ENCODE peak calls at places on chromosomes 2 and 18, in four cellular contexts. S is IMR-90; Q is Peyer's patch; P is CD8-positive, alpha-beta T cell. A is an unnamed sample.

GRCh38 chr18:12239426-12239825 is 14.7 kb upstream of the CIDEA start:
- DNase-seq in S (peak; percentile 31), P (no peak), Q (no peak), A (no peak)

GRCh38 chr2:240233891-240234502 is 93.5 kb upstream of the OTOS start:
- DNase-seq in S (no peak), P (no peak), Q (peak; percentile 34), A (no peak)

GRCh38 chr2:202109737-202110184 is 36.7 kb downstream of the KIAA2012 start:
- DNase-seq in Q (no peak), P (no peak), S (peak; percentile 61), A (no peak)

GRCh38 chr2:150482111-150482510 is 5.4 kb downstream of the RND3 start:
- DNase-seq in P (no peak), S (no peak), Q (no peak), A (no peak)

GRCh38 chr2:29426354-29426753 is 311.1 kb downstream of the CLIP4 start:
- DNase-seq in S (no peak), P (no peak), Q (no peak), A (no peak)

GRCh38 chr18:44624052-44624451 is 56.6 kb upstream of the SETBP1 start:
- DNase-seq in P (no peak), S (no peak), Q (no peak), A (no peak)

GRCh38 chr2:109609352-109610024 is 4.3 kb downstream of the SEPTIN10 start:
- DNase-seq in Q (no peak), S (peak; percentile 69), P (no peak), A (no peak)

GRCh38 chr2:100470898-100471514 is 724 bp downstream of the NMS start:
- DNase-seq in P (no peak), S (peak; percentile 7), Q (no peak), A (no peak)

GRCh38 chr2:10897956-10898355 is 13.8 kb upstream of the KCNF1 start:
- DNase-seq in Q (no peak), P (no peak), S (peak; percentile 74), A (no peak)

GRCh38 chr2:181352158-181352557 is 105.0 kb upstream of the ITGA4 start:
- DNase-seq in P (no peak), S (no peak), Q (no peak), A (no peak)

GRCh38 chr18:813405-814071 is 1.5 kb upstream of the YES1 start:
- DNase-seq in Q (no peak), S (no peak), P (no peak), A (no peak)

GRCh38 chr18:36899289-36899688 is 70.4 kb downstream of the KIAA1328 start:
- DNase-seq in S (peak; percentile 27), Q (no peak), P (no peak), A (no peak)

GRCh38 chr18:76460482-76460881 is 34.6 kb downstream of the ZNF516 start:
- DNase-seq in Q (no peak), P (no peak), S (peak; percentile 34), A (no peak)

GRCh38 chr2:112257575-112257974 is 2.7 kb upstream of the ZC3H8 start:
- DNase-seq in S (peak; percentile 62), P (no peak), Q (no peak), A (no peak)

GRCh38 chr2:133726906-133727305 is 158.6 kb upstream of the NCKAP5 start:
- DNase-seq in Q (no peak), P (no peak), S (no peak), A (no peak)

GRCh38 chr2:5699963-5700362 is 7.8 kb downstream of the SOX11 start:
- DNase-seq in Q (no peak), P (no peak), S (no peak), A (no peak)

GRCh38 chr2:114661926-114662670 is 219.7 kb downstream of the DPP10 start:
- DNase-seq in P (no peak), S (no peak), Q (peak; percentile 44), A (peak; percentile 43)

GRCh38 chr2:19426941-19427340 is 68.5 kb upstream of the OSR1 start:
- DNase-seq in S (no peak), P (no peak), Q (no peak), A (no peak)

GRCh38 chr2:53252115-53252514 is 515.5 kb upstream of the CHAC2 start:
- DNase-seq in P (no peak), S (peak; percentile 27), Q (no peak), A (no peak)

GRCh38 chr18:2657788-2658458 is 2.4 kb downstream of the SMCHD1 start:
- DNase-seq in Q (no peak), P (no peak), S (peak; percentile 94), A (no peak)

GRCh38 chr2:67399144-67399543 is 2.0 kb downstream of the ETAA1 start:
- DNase-seq in P (no peak), S (no peak), Q (no peak), A (no peak)

GRCh38 chr2:158969717-158970521 is 1.5 kb downstream of the TANC1 start:
- DNase-seq in P (no peak), S (peak; percentile 21), Q (peak; percentile 74), A (no peak)

GRCh38 chr18:74082476-74083070 is 65.1 kb downstream of the FBXO15 start:
- DNase-seq in P (peak; percentile 52), S (peak; percentile 63), Q (peak; percentile 70), A (peak; percentile 60)

GRCh38 chr2:10686176-10686575 is 3.6 kb downstream of the NOL10 start:
- DNase-seq in Q (no peak), P (no peak), S (no peak), A (no peak)

GRCh38 chr2:167749641-167750040 is 497.8 kb downstream of the STK39 start:
- DNase-seq in S (no peak), P (no peak), Q (no peak), A (no peak)

GRCh38 chr2:96506016-96506906 is 1.1 kb upstream of the NEURL3 start:
- DNase-seq in P (no peak), Q (no peak), S (no peak), A (no peak)

GRCh38 chr2:231522418-231523180 is 7.6 kb downstream of the NMUR1 start:
- DNase-seq in S (peak; percentile 83), Q (no peak), P (no peak), A (no peak)

GRCh38 chr2:105403785-105404698 is 5.2 kb upstream of the FHL2 start:
- DNase-seq in Q (peak; percentile 76), P (no peak), S (peak; percentile 94), A (no peak)

GRCh38 chr2:151251012-151251411 is 10.7 kb downstream of the RBM43 start:
- DNase-seq in S (peak; percentile 92), P (no peak), Q (no peak), A (no peak)

GRCh38 chr2:134917958-134918517 is 584 bp upstream of the CCNT2 start:
- DNase-seq in Q (no peak), S (no peak), P (peak; percentile 85), A (no peak)

GRCh38 chr18:70650878-70651277 is 362.0 kb downstream of the SOCS6 start:
- DNase-seq in Q (no peak), P (no peak), S (no peak), A (no peak)

GRCh38 chr2:144290276-144290675 is 229.6 kb downstream of the ZEB2 start:
- DNase-seq in S (no peak), Q (no peak), P (no peak), A (no peak)

GRCh38 chr2:241770185-241770935 is 6.3 kb upstream of the GAL3ST2 start:
- DNase-seq in S (no peak), P (no peak), Q (peak; percentile 46), A (no peak)

GRCh38 chr2:226475650-226476049 is 324.0 kb downstream of the IRS1 start:
- DNase-seq in P (no peak), S (peak; percentile 78), Q (no peak), A (no peak)

GRCh38 chr2:101152195-101153076 is 1.3 kb upstream of the TBC1D8 start:
- DNase-seq in P (no peak), S (peak; percentile 8), Q (peak; percentile 66), A (no peak)

GRCh38 chr2:44805391-44805790 is 136.1 kb upstream of the SIX3 start:
- DNase-seq in Q (no peak), P (no peak), S (no peak), A (no peak)

DNA sequence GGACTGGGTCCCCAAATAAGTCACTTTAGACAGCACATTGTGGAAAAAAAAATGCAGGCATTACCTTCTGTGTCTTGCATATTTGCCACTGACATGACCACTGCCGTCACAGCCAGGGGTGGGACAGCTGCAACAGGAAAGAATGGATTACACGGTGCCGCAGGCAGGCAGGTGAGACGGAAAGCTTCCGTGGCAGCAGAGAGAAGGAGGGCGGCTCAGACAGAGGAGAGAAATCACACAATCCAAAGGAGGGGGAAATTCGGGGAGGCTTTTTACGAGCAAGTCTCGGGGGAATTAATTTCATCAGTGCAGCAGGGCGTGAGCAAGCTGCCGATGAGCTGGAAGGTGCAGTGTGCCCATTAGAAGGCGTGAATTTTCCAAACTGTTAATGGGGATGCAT is 234.8 kb upstream of the PXDN start:
- DNase-seq in S (no peak), P (no peak), Q (no peak), A (no peak)
- H3K27ac ChIP-seq in S (no peak overlapping the region), P (no peak overlapping the region), Q (no peak overlapping the region), A (no peak overlapping the region)

GRCh38 chr18:7726522-7726921 is 159.4 kb downstream of the PTPRM start:
- DNase-seq in Q (no peak), P (no peak), S (no peak), A (no peak)

GRCh38 chr18:7725897-7726296 is 158.8 kb downstream of the PTPRM start:
- DNase-seq in P (no peak), Q (no peak), S (no peak), A (no peak)

GRCh38 chr18:7723558-7723957 is 156.4 kb downstream of the PTPRM start:
- DNase-seq in Q (no peak), P (no peak), S (no peak), A (no peak)

GRCh38 chr18:7727381-7728076 is 160.4 kb downstream of the PTPRM start:
- DNase-seq in S (no peak), Q (no peak), P (no peak), A (no peak)

GRCh38 chr18:7725473-7725872 is 158.4 kb downstream of the PTPRM start:
- DNase-seq in P (no peak), S (no peak), Q (no peak), A (no peak)
- H3K4me3 ChIP-seq in P (no peak overlapping the region), S (no peak overlapping the region), Q (no peak overlapping the region), A (no peak overlapping the region)

GRCh38 chr2:204116154-204116792 is 179.7 kb downstream of the ICOS start:
- DNase-seq in Q (no peak), S (no peak), P (no peak), A (no peak)

GRCh38 chr2:204110250-204111183 is 174.0 kb downstream of the ICOS start:
- DNase-seq in Q (no peak), S (no peak), P (peak; percentile 47), A (no peak)

GRCh38 chr2:204115692-204116091 is 179.1 kb downstream of the ICOS start:
- DNase-seq in P (no peak), S (no peak), Q (no peak), A (no peak)

GRCh38 chr2:204115288-204115687 is 178.7 kb downstream of the ICOS start:
- DNase-seq in Q (no peak), P (no peak), S (no peak), A (no peak)

GRCh38 chr2:204114294-204114693 is 177.7 kb downstream of the ICOS start:
- DNase-seq in Q (no peak), P (no peak), S (no peak), A (no peak)
- H3K27ac ChIP-seq in Q (no peak overlapping the region), P (no peak overlapping the region), S (no peak overlapping the region), A (no peak overlapping the region)

DNA sequence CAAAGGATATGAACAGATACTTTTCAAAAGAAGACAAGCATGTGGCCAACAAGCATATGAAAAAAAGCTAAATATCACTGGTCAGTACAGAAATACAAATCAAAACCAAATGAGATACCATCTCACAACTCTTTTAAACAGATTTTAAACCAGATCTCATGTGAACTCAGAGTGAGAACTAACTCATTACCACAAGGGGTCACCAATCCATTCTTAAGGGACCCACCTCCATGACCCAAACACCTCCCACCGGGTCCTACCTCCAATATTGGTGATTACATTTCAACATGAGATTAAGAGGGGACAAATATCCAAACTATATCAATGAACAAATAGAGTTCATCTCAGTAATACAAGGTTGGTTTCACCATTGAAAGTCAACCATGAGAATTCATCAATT is 319.8 kb upstream of the GULP1 start:
- DNase-seq in P (no peak), S (no peak), Q (no peak), A (no peak)
- H3K4me3 ChIP-seq in P (no peak overlapping the region), S (no peak overlapping the region), Q (no peak overlapping the region), A (no peak overlapping the region)